ENCODE peak calls at places on chromosomes 13 and 19, in nine cellular contexts. R is heart right ventricle; G is stimulated activated CD4-positive, alpha-beta T cell treated with anti-CD3 and anti-CD28 coated beads, Interleukin-15, amount 100 ng/mL, for 1 hour; E is NCI-H1092; P is stimulated activated naive CD8-positive, alpha-beta T cell treated with anti-CD3 and anti-CD28 coated beads, Interleukin-15, amount 100 ng/mL, for 72 hours; N is left ventricle myocardium superior; X is DMS153; Z is lower leg skin; D is stimulated activated naive CD4-positive, alpha-beta T cell treated with Interleukin-2 at 50 U/mL for 16 hours. Y is an unnamed sample.

GRCh38 chr19:44737238-44738160 is 11.0 kb upstream of the BCL3 start:
- DNase-seq in E (no peak), P (no peak), R (no peak), D (no peak), G (no peak), X (no peak), N (no peak), Z (no peak), Y (peak; percentile 56)

GRCh38 chr19:678791-679388 is 2.7 kb downstream of the FSTL3 start:
- DNase-seq in G (no peak), D (no peak), P (no peak), N (no peak), Z (no peak), R (no peak), E (no peak), X (no peak), Y (no peak)

GRCh38 chr13:96551540-96551939 is 442.7 kb downstream of the OXGR1 start:
- DNase-seq in D (no peak), X (peak; percentile 59), N (no peak), E (no peak), Z (no peak), R (no peak), G (no peak), P (no peak), Y (no peak)

GRCh38 chr13:75788494-75788991 is 152.4 kb downstream of the LMO7 start:
- DNase-seq in Z (no peak), E (no peak), G (no peak), X (no peak), R (peak; percentile 34), N (peak; percentile 43), D (no peak), P (no peak), Y (no peak)

GRCh38 chr19:16373539-16373938 is 48.9 kb downstream of the KLF2 start:
- DNase-seq in P (no peak), N (no peak), Z (no peak), R (no peak), X (no peak), D (no peak), G (no peak), E (no peak), Y (no peak)

GRCh38 chr13:66520511-66521390 is 709.4 kb downstream of the PCDH9 start:
- DNase-seq in N (no peak), G (no peak), Z (no peak), R (no peak), P (no peak), D (no peak), X (no peak), E (no peak), Y (no peak)

GRCh38 chr13:95571941-95572340 is 19.4 kb downstream of the CLDN10 start:
- DNase-seq in E (no peak), G (no peak), Z (no peak), D (no peak), X (peak; percentile 17), R (no peak), P (no peak), N (no peak), Y (no peak)

GRCh38 chr19:11554160-11554559 is 4.9 kb downstream of the ELOF1 start:
- DNase-seq in Z (no peak), D (no peak), N (no peak), X (no peak), R (no peak), G (no peak), P (no peak), E (no peak), Y (peak; percentile 73)

GRCh38 chr13:72104656-72105180 is 237.7 kb upstream of the DACH1 start:
- DNase-seq in D (no peak), G (no peak), N (no peak), P (no peak), E (no peak), Z (no peak), R (no peak), X (no peak), Y (no peak)

GRCh38 chr13:62250501-62251175 is 835.0 kb upstream of the PCDH20 start:
- DNase-seq in E (no peak), D (no peak), Z (no peak), G (no peak), R (no peak), P (no peak), X (no peak), N (no peak), Y (no peak)

GRCh38 chr19:6718741-6719539 is 1.5 kb downstream of the C3 start:
- DNase-seq in N (peak; percentile 45), P (peak; percentile 32), R (no peak), Z (no peak), E (no peak), D (peak; percentile 17), X (no peak), G (no peak), Y (no peak)

GRCh38 chr19:18377026-18377425 is 8.9 kb upstream of the GDF15 start:
- DNase-seq in R (no peak), P (no peak), E (no peak), X (peak; percentile 82), G (no peak), N (no peak), D (no peak), Z (no peak), Y (no peak)

GRCh38 chr19:11639245-11639601 is 41.9 kb downstream of the ZNF627 start:
- DNase-seq in P (no peak), X (no peak), N (no peak), R (no peak), E (no peak), Z (no peak), D (no peak), G (no peak), Y (no peak)

GRCh38 chr19:17555929-17556813 is 722 bp downstream of the COLGALT1 start:
- DNase-seq in G (no peak), P (no peak), X (no peak), D (peak; percentile 45), E (no peak), N (peak; percentile 80), Z (peak; percentile 94), R (peak; percentile 75), Y (peak; percentile 60)

GRCh38 chr13:33182729-33183128 is 102.8 kb downstream of the STARD13 start:
- DNase-seq in N (no peak), P (no peak), X (no peak), E (no peak), D (no peak), R (no peak), G (no peak), Z (no peak), Y (no peak)

GRCh38 chr19:45152504-45153338 is 8.1 kb downstream of the NKPD1 start:
- DNase-seq in D (peak; percentile 20), Z (peak; percentile 90), R (peak; percentile 39), N (peak; percentile 64), P (peak; percentile 41), G (no peak), E (no peak), X (peak; percentile 23), Y (peak; percentile 64)